ENCODE peak calls at places on chromosomes 7 and 10, in ten cellular contexts. M, S, Y, L, V, K, U, Z, G and H are unnamed samples.
A peak's percentile ranks its signal among the peaks of the same experiment; 100 is the strongest.

GRCh38 chr7:99409192-99409572 is 413 bp downstream of the BUD31 start:
- DNase-seq in M (no peak), S (no peak), Y (no peak), L (no peak), V (no peak), K (no peak), U (no peak), Z (no peak), G (no peak), H (no peak)

GRCh38 chr7:79610905-79611304 is 157.4 kb upstream of the MAGI2 start:
- DNase-seq in M (no peak), S (no peak), Y (no peak), L (no peak), V (no peak), K (no peak), U (no peak), Z (no peak), G (no peak), H (no peak)

GRCh38 chr10:86413046-86413728 is 46.6 kb upstream of the GRID1 start:
- DNase-seq in M (no peak), S (no peak), Y (no peak), L (no peak), V (no peak), K (peak; percentile 26), U (no peak), Z (no peak), G (no peak), H (no peak)

GRCh38 chr10:101066146-101066889 is 4.5 kb downstream of the KAZALD1 start:
- DNase-seq in M (peak; percentile 87), S (no peak), Y (peak; percentile 88), L (peak; percentile 64), V (peak; percentile 89), K (peak; percentile 78), U (no peak), Z (no peak), G (peak; percentile 86), H (peak; percentile 40)

GRCh38 chr7:22481726-22482125 is 18.3 kb downstream of the STEAP1B start:
- DNase-seq in M (peak; percentile 78), S (no peak), Y (no peak), L (no peak), V (peak; percentile 78), K (no peak), U (peak; percentile 52), Z (no peak), G (no peak), H (no peak)

GRCh38 chr10:92690211-92691041 is 671 bp downstream of the HHEX start:
- DNase-seq in M (no peak), S (peak; percentile 57), Y (peak; percentile 64), L (peak; percentile 38), V (peak; percentile 71), K (peak; percentile 74), U (no peak), Z (no peak), G (peak; percentile 96), H (no peak)

GRCh38 chr7:121510302-121510701 is 114.2 kb upstream of the FAM3C start:
- DNase-seq in M (no peak), S (no peak), Y (no peak), L (no peak), V (peak; percentile 65), K (no peak), U (no peak), Z (no peak), G (no peak), H (no peak)

GRCh38 chr7:4241791-4242190 is 440.3 kb upstream of the FOXK1 start:
- DNase-seq in M (no peak), S (no peak), Y (no peak), L (no peak), V (no peak), K (no peak), U (no peak), Z (no peak), G (peak; percentile 65), H (no peak)

GRCh38 chr10:12564173-12564572 is 214.8 kb downstream of the CAMK1D start:
- DNase-seq in M (no peak), S (no peak), Y (no peak), L (no peak), V (no peak), K (peak; percentile 8), U (no peak), Z (no peak), G (no peak), H (no peak)

GRCh38 chr10:7519351-7519750 is 108.5 kb upstream of the SFMBT2 start:
- DNase-seq in M (no peak), S (no peak), Y (no peak), L (no peak), V (no peak), K (no peak), U (no peak), Z (no peak), G (no peak), H (no peak)

GRCh38 chr10:90813592-90814365 is 44.1 kb downstream of the HTR7 start:
- DNase-seq in M (no peak), S (no peak), Y (no peak), L (no peak), V (no peak), K (no peak), U (no peak), Z (no peak), G (no peak), H (no peak)

GRCh38 chr7:122827763-122828162 is 58.5 kb downstream of the CADPS2 start:
- DNase-seq in M (no peak), S (no peak), Y (no peak), L (no peak), V (no peak), K (no peak), U (no peak), Z (no peak), G (no peak), H (no peak)

GRCh38 chr7:2729043-2729892 is 41.3 kb downstream of the AMZ1 start:
- DNase-seq in M (no peak), S (no peak), Y (peak; percentile 39), L (no peak), V (no peak), K (no peak), U (no peak), Z (no peak), G (peak; percentile 82), H (no peak)

GRCh38 chr10:69458426-69459100 is 7.3 kb downstream of the TSPAN15 start:
- DNase-seq in M (no peak), S (no peak), Y (no peak), L (peak; percentile 47), V (peak; percentile 75), K (no peak), U (no peak), Z (no peak), G (peak; percentile 67), H (no peak)

GRCh38 chr7:103795112-103795511 is 194.3 kb downstream of the RELN start:
- DNase-seq in M (no peak), S (no peak), Y (no peak), L (no peak), V (no peak), K (no peak), U (no peak), Z (no peak), G (no peak), H (no peak)

GRCh38 chr10:3887885-3888476 is 103.0 kb upstream of the KLF6 start:
- DNase-seq in M (peak; percentile 28), S (no peak), Y (no peak), L (no peak), V (peak; percentile 97), K (peak; percentile 89), U (peak; percentile 82), Z (no peak), G (no peak), H (no peak)